ENCODE peak calls at places on chromosomes 5 and 9, in six cellular contexts. F is T-helper 1 cell; M is A172; X is HCT116; C is HTR-8/SVneo; S is stimulated activated CD8-positive, alpha-beta memory T cell treated with anti-CD3 and anti-CD28 coated beads, Interleukin-4, amount 100 ng/mL, for 1 hour. V is an unnamed sample.

GRCh38 chr5:179112469-179113142 is 52.4 kb downstream of the ZNF354C start:
- DNase-seq in M (no peak), F (no peak), X (no peak), S (no peak), C (no peak), V (no peak)

GRCh38 chr5:127833999-127834953 is 131.1 kb downstream of the CCDC192 start:
- DNase-seq in F (no peak), S (no peak), X (no peak), C (no peak), M (no peak), V (peak; percentile 12)

GRCh38 chr9:130446111-130446861 is 1.5 kb downstream of the ASS1 start:
- DNase-seq in S (no peak), C (no peak), F (no peak), M (no peak), X (no peak), V (peak; percentile 94)

GRCh38 chr9:127075592-127076380 is 46.6 kb downstream of the ANGPTL2 start:
- DNase-seq in X (no peak), F (no peak), M (no peak), S (no peak), C (no peak), V (no peak)

GRCh38 chr5:136228358-136228757 is 35.4 kb upstream of the SMIM32 start:
- DNase-seq in X (no peak), M (no peak), C (no peak), S (no peak), F (no peak), V (no peak)

GRCh38 chr9:133006731-133007352 is 24.0 kb upstream of the GTF3C5 start:
- DNase-seq in C (no peak), M (no peak), S (no peak), F (no peak), X (no peak), V (no peak)

GRCh38 chr5:174688441-174689354 is 35.7 kb upstream of the MSX2 start:
- DNase-seq in F (no peak), M (no peak), X (no peak), S (no peak), C (no peak), V (no peak)

GRCh38 chr9:135714242-135715055 is 12.5 kb downstream of the KCNT1 start:
- DNase-seq in M (no peak), C (no peak), F (no peak), S (no peak), X (no peak), V (peak; percentile 36)

GRCh38 chr5:181187500-181188213 is 17.3 kb downstream of the TRIM7 start:
- DNase-seq in X (peak; percentile 86), C (no peak), S (no peak), M (peak; percentile 88), F (no peak), V (peak; percentile 79)

GRCh38 chr5:74624931-74625505 is 15.5 kb downstream of the ENC1 start:
- DNase-seq in M (no peak), C (no peak), F (no peak), S (no peak), X (no peak), V (no peak)

GRCh38 chr9:784202-784601 is 57.3 kb upstream of the DMRT1 start:
- DNase-seq in F (no peak), X (no peak), C (no peak), S (no peak), M (no peak), V (no peak)

GRCh38 chr9:83598487-83598886 is 24.5 kb upstream of the IDNK start:
- DNase-seq in S (no peak), F (no peak), M (no peak), C (no peak), X (no peak), V (peak; percentile 70)

GRCh38 chr9:123816817-123817472 is 113.0 kb downstream of the DENND1A start:
- DNase-seq in M (no peak), S (no peak), X (no peak), F (no peak), C (no peak), V (no peak)

GRCh38 chr9:128552744-128553221 is 396 bp downstream of the SPTAN1 start:
- DNase-seq in S (peak; percentile 16), C (no peak), F (peak; percentile 27), M (no peak), X (no peak), V (peak; percentile 73)

GRCh38 chr5:68187268-68188055 is 28.1 kb upstream of the PIK3R1 start:
- DNase-seq in F (no peak), X (no peak), S (no peak), M (no peak), C (no peak), V (no peak)

GRCh38 chr9:98993570-98993945 is 49.9 kb downstream of the COL15A1 start:
- DNase-seq in C (no peak), S (no peak), X (no peak), M (peak; percentile 74), F (no peak), V (no peak)

GRCh38 chr9:21317956-21318923 is 13.1 kb upstream of the IFNA5 start:
- DNase-seq in C (no peak), M (peak; percentile 23), X (no peak), F (no peak), S (no peak), V (peak; percentile 46)

GRCh38 chr9:128946945-128947422 is 419 bp downstream of the DOLK start:
- DNase-seq in C (no peak), F (no peak), X (no peak), S (no peak), M (no peak), V (no peak)

GRCh38 chr5:103216697-103217096 is 41.9 kb upstream of the MACIR start:
- DNase-seq in S (no peak), C (no peak), X (no peak), F (no peak), M (no peak), V (no peak)

GRCh38 chr5:67100301-67100700 is 96.3 kb downstream of the CD180 start:
- DNase-seq in S (no peak), M (no peak), C (no peak), F (no peak), X (no peak), V (no peak)

GRCh38 chr5:28574616-28575015 is 1536.2 kb upstream of the CDH9 start:
- DNase-seq in M (no peak), S (no peak), C (no peak), X (no peak), F (no peak), V (no peak)

GRCh38 chr5:102754499-102755424 is at the start of gene PAM:
- DNase-seq in S (peak; percentile 44), X (no peak), C (peak; percentile 71), M (peak; percentile 54), F (peak; percentile 53), V (peak; percentile 93)

GRCh38 chr5:179827684-179828083 is 7.0 kb downstream of the SQSTM1 start:
- DNase-seq in F (no peak), M (peak; percentile 88), C (no peak), X (no peak), S (no peak), V (no peak)

GRCh38 chr5:174317261-174317894 is 271.9 kb downstream of the NSG2 start:
- DNase-seq in C (peak; percentile 64), X (no peak), S (no peak), F (no peak), M (peak; percentile 69), V (peak; percentile 84)

GRCh38 chr5:16568875-16569580 is 47.8 kb downstream of the RETREG1 start:
- DNase-seq in C (no peak), F (no peak), M (peak; percentile 75), X (no peak), S (no peak), V (no peak)

GRCh38 chr5:112077180-112077579 is 320.2 kb upstream of the NREP start:
- DNase-seq in C (no peak), F (no peak), X (no peak), M (no peak), S (no peak), V (no peak)

GRCh38 chr5:133925269-133925668 is 43.2 kb downstream of the C5orf15 start:
- DNase-seq in C (no peak), X (no peak), S (no peak), M (no peak), F (no peak), V (no peak)

GRCh38 chr5:81151546-81151945 is 81.6 kb upstream of the CKMT2 start:
- DNase-seq in M (peak; percentile 34), S (no peak), X (no peak), F (no peak), C (no peak), V (no peak)

GRCh38 chr5:58648846-58649245 is 66.0 kb downstream of the RAB3C start:
- DNase-seq in X (no peak), F (no peak), S (no peak), M (no peak), C (no peak), V (no peak)

GRCh38 chr9:4111233-4112000 is 188.5 kb downstream of the GLIS3 start:
- DNase-seq in S (no peak), C (no peak), X (no peak), F (no peak), M (no peak), V (peak; percentile 16)

GRCh38 chr5:150160448-150161069 is 4.9 kb upstream of the PDGFRB start:
- DNase-seq in X (no peak), M (no peak), S (no peak), F (no peak), C (no peak), V (no peak)

GRCh38 chr5:168047043-168047668 is 244.3 kb upstream of the WWC1 start:
- DNase-seq in X (peak; percentile 41), F (no peak), M (peak; percentile 76), S (no peak), C (peak; percentile 71), V (peak; percentile 26)

GRCh38 chr9:135215571-135216161 is 128.2 kb downstream of the OLFM1 start:
- DNase-seq in C (no peak), M (peak; percentile 57), F (no peak), S (no peak), X (no peak), V (no peak)

V was measured in GM03348.